ENCODE peak calls at places on chromosome 18, in six cellular contexts. D, J, V, B, A and L are unnamed samples.

GRCh38 chr18:3035635-3036034 is 22.7 kb upstream of the LPIN2 start:
- DNase-seq in J (no peak), V (no peak), B (no peak), A (no peak), D (no peak), L (no peak)

GRCh38 chr18:48181132-48181823 is 227.9 kb downstream of the ZBTB7C start:
- DNase-seq in A (no peak), D (no peak), B (no peak), V (no peak), J (no peak), L (no peak)

GRCh38 chr18:2883137-2883671 is 36.4 kb downstream of the EMILIN2 start:
- DNase-seq in A (no peak), D (no peak), V (no peak), J (peak), B (no peak), L (no peak)

GRCh38 chr18:40935423-40935822 is 1019.6 kb upstream of the PIK3C3 start:
- DNase-seq in V (peak), J (peak), D (peak), B (peak), A (no peak), L (no peak)

GRCh38 chr18:63741769-63742168 is 33.4 kb upstream of the SERPINB7 start:
- DNase-seq in A (no peak), D (no peak), V (no peak), B (no peak), J (no peak), L (no peak)

GRCh38 chr18:55318864-55319516 is 269.0 kb downstream of the TCF4 start:
- DNase-seq in J (no peak), V (no peak), B (no peak), A (no peak), D (no peak), L (no peak)

GRCh38 chr18:6057604-6058003 is 162.3 kb upstream of the TMEM200C start:
- DNase-seq in V (no peak), A (no peak), D (no peak), J (no peak), B (no peak), L (no peak)

GRCh38 chr18:6874316-6874715 is 144.8 kb downstream of the ARHGAP28 start:
- DNase-seq in J (no peak), A (no peak), B (no peak), D (no peak), V (no peak), L (no peak)

GRCh38 chr18:51346404-51346803 is 148.9 kb upstream of the MEX3C start:
- DNase-seq in B (no peak), V (no peak), A (no peak), J (no peak), D (no peak), L (no peak)

GRCh38 chr18:25974630-25975077 is 115.8 kb downstream of the SS18 start:
- DNase-seq in A (no peak), V (no peak), J (no peak), B (no peak), D (no peak), L (no peak)

GRCh38 chr18:63763831-63764600 is 11.2 kb upstream of the SERPINB7 start:
- DNase-seq in V (no peak), A (no peak), D (no peak), J (no peak), B (no peak), L (no peak)

GRCh38 chr18:14916181-14916580 is 168.2 kb downstream of the ANKRD30B start:
- DNase-seq in A (no peak), B (no peak), V (no peak), J (no peak), D (no peak), L (no peak)

GRCh38 chr18:30103881-30104280 is 938.7 kb downstream of the DSC3 start:
- DNase-seq in B (no peak), V (no peak), A (no peak), J (no peak), D (no peak), L (no peak)

GRCh38 chr18:61502472-61502871 is 169.2 kb downstream of the CDH20 start:
- DNase-seq in B (peak), A (no peak), D (peak), J (peak), V (peak), L (no peak)

GRCh38 chr18:57959278-57959677 is 84.7 kb upstream of the NEDD4L start:
- DNase-seq in D (no peak), J (no peak), A (no peak), B (peak), V (no peak), L (no peak)

GRCh38 chr18:7000484-7001096 is 117.0 kb downstream of the LAMA1 start:
- DNase-seq in D (no peak), A (no peak), V (no peak), B (peak), J (no peak), L (no peak)

GRCh38 chr18:48222118-48222517 is 187.1 kb downstream of the ZBTB7C start:
- DNase-seq in B (peak), A (no peak), V (peak), J (no peak), D (no peak), L (no peak)

GRCh38 chr18:58788971-58789797 is 75.5 kb upstream of the ZNF532 start:
- DNase-seq in A (no peak), D (no peak), B (peak), V (no peak), J (no peak), L (no peak)

GRCh38 chr18:23953984-23954383 is 60.6 kb upstream of the TTC39C start:
- DNase-seq in D (no peak), V (no peak), J (no peak), A (no peak), B (no peak), L (no peak)

GRCh38 chr18:62331581-62332436 is 6.7 kb downstream of the TNFRSF11A start:
- DNase-seq in D (no peak), J (no peak), V (no peak), A (no peak), B (no peak), L (no peak)

GRCh38 chr18:73827801-73828200 is 319.8 kb downstream of the FBXO15 start:
- DNase-seq in B (no peak), D (no peak), J (no peak), V (no peak), A (no peak), L (no peak)

GRCh38 chr18:22348521-22349316 is 69.0 kb downstream of the CTAGE1 start:
- DNase-seq in J (no peak), V (no peak), D (no peak), A (peak), B (no peak), L (no peak)

GRCh38 chr18:10798727-10799435 is 273.1 kb downstream of the NAPG start:
- DNase-seq in J (no peak), B (peak), A (no peak), V (no peak), D (peak), L (no peak)

GRCh38 chr18:12393998-12394397 is 13.7 kb upstream of the PRELID3A start:
- DNase-seq in V (no peak), D (no peak), A (no peak), J (no peak), B (peak), L (no peak)

GRCh38 chr18:12394428-12394827 is 13.3 kb upstream of the PRELID3A start:
- DNase-seq in J (no peak), B (no peak), A (no peak), V (no peak), D (no peak), L (no peak)

GRCh38 chr18:12388440-12388839 is 11.4 kb upstream of the AFG3L2 start:
- DNase-seq in D (no peak), V (no peak), A (no peak), B (no peak), J (no peak), L (no peak)

GRCh38 chr18:12393510-12393909 is 14.2 kb upstream of the PRELID3A start:
- DNase-seq in J (no peak), V (no peak), B (no peak), A (no peak), D (no peak), L (no peak)

DNA sequence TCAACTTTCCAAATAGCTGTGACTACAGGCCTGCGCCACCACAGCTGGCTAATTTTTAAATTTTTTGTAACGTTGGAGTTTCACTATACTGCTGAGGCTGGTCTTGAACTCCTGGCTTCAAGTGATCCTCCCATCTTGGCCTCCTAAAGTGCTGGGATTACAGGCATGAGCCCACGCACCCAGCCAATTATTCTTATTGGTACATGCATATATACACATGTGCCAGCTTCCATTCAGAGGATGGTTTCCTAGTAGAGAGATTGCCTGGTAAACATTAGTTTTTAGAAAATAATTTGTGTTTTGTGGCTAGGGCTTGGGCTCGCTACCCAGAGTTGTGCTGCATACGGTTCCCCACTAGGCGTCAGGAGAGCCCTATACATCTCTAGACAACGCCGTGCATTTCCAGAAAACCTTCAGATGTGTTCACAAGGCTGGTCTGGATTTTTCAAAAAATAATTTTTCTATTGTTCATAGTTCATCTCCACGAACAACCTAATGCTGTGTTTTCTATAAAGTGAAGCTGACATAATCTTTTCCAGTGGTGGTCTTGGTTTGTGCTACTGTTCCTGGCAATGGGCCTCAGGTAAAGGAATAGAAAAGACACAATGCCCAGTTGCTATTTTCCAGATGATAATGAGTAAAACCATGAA is 14.6 kb upstream of the AFG3L2 start:
- DNase-seq in A (no peak), B (peak), D (peak), V (no peak), J (peak), L (no peak)
- TF ChIP-seq POLR2AphosphoS5 in A (no peak), B (no peak), D (no peak), V (no peak), J (no peak), L (no peak)

DNA sequence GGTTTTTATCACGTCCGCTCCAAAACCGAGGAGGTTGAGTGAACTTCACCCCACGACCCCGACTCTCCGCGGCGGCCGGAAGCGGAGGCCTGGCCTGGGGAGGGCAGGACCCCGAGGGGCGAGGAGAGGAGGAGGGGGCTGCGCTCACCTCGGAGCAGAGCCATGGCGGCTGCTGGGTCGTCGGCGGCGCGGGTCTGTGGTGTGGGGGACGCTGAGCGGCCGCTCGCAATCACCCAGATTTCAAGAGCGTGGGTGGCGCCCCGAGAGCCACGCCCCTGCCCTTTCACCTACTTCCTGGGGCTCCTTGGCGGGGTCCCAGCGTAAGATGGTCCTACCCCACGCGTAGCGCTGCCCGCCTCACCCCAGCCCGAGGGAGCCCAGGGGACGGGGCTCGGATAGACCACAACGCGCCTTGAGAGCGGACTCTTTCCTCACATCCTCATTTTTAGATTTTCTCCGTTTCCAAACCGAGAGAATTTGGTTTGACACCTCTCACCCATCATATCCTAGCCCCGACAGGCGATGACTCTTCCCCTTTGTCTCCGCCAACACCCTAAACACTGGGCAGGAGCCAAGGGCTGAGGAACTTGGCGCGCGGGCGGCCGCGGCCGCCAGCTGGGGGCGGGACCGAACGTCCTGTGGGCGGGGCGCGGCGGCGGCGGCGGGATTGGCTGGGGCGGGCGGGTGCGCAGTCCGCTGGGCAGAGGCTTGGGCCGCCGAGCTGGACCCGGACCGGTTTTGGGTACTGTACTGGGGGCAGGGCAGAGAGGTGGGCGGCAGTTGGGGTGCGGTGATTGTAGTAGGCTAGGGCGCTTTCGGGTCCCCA is at the start of gene ACAA2:
- DNase-seq in D (peak), J (peak), A (no peak), B (peak), V (peak), L (peak)
- TF ChIP-seq POLR2A in D (peak), J (peak), A (peak), B (peak), V (peak), L (peak)

GRCh38 chr18:70462078-70462439 is 173.2 kb downstream of the SOCS6 start:
- DNase-seq in V (no peak), B (no peak), D (peak), A (no peak), J (no peak), L (no peak)

GRCh38 chr18:70468861-70469570 is 180.2 kb downstream of the SOCS6 start:
- DNase-seq in V (no peak), B (no peak), D (no peak), A (no peak), J (no peak), L (no peak)

GRCh38 chr18:70463085-70463484 is 174.2 kb downstream of the SOCS6 start:
- DNase-seq in J (no peak), D (no peak), A (no peak), B (no peak), V (no peak), L (no peak)

GRCh38 chr18:70461323-70462077 is 172.7 kb downstream of the SOCS6 start:
- DNase-seq in A (no peak), B (no peak), V (no peak), D (no peak), J (no peak), L (no peak)

DNA sequence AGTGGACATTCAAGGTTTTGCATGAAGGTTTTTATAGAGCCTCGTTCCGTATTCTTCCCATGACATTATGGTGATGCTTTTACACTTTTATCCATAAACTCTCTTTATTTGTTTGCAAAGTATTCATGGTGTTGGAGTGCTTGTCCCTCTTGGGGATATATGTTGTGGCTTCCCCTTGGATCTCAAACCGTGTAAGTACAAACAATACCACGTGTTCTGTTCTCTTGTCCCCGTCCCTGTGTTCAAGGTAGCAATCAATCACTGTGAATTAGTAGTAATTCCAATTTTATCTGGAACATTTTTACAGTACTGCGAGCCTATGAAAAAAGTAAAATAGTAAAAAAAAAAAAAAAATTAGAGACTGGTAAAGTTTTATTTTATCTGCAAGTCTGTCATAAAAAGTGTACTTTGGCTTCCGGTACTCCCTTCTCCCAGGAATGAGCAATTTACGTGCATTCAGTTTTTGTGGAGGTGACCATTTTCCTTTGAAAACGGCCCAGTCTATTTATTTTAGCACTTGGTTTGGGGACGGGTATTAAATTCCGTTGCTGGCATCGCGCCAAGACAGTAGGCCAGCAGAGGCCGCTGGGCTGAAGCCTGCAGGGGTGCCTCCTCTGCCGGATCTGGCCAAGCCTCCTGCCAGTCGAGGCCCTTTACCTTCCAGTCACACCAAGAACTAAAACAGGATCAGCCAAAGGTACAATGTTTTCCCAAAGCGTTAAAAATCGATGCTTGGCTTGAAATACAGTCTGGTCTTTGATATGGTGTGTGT is 175.7 kb downstream of the SOCS6 start:
- DNase-seq in V (no peak), A (peak), B (peak), D (peak), J (peak), L (no peak)
- TF ChIP-seq TAF1 in V (no peak), A (no peak), B (no peak), D (no peak), J (no peak), L (no peak)

DNA sequence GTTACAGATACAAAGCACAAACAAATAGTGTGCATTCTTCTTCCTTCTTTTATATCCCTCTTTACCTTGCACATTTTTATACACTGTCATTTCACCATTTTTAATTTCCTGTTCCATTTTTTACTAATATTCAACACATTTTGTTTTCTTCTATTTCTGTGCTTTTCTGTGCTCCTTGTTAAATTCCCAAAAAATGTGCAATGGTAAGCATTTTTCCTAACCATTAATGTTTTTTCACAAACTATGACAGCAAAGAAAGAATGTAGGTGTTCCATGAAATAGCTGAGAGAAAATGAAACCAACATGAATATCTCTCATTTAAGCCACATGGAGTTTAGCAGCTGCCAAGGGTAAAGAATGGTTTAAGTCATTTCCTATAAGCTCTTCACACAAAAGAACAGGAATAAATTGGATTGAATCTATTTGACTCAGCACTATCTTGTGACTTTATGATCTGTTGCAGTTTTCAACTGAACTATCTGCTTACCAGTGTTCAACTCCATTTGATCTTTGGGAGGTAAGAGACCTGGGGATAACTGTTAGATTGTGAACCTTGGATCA is 145.7 kb upstream of the CDH19 start:
- DNase-seq in A (no peak), V (no peak), J (no peak), B (no peak), D (no peak), L (no peak)
- TF ChIP-seq POLR2AphosphoS5 in A (no peak), V (no peak), J (no peak), B (no peak), D (no peak), L (no peak)

GRCh38 chr18:47150029-47150823 is at the start of gene HDHD2:
- DNase-seq in D (peak), V (no peak), J (peak), A (peak), B (peak), L (peak)
- TF ChIP-seq POLR2A in D (peak), V (peak), J (peak), A (peak), B (peak), L (peak)

DNA sequence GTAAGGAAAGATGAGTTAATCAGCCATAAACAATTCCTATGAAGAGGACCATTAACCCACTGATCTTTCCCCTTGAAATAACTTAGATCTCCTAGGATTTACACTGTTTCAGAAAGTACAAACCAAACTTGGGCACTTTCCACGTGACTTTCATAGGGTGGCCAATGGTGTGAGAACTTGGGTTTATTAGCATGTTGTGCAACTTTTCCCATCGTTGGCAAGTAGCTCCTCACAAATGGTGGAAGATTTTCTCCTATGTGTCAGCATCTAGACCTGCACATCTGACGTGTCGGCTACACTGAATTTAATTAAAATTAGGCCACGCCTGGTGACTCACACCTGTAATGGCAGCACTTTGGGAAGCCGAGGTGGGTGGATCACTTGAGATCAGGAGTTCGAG is 116.3 kb downstream of the GALNT1 start:
- DNase-seq in V (no peak), J (no peak), A (no peak), B (no peak), D (no peak), L (no peak)
- TF ChIP-seq TAF1 in V (no peak), J (no peak), A (no peak), B (no peak), D (no peak), L (no peak)

GRCh38 chr18:68504441-68505221 is 210.3 kb downstream of the TMX3 start:
- DNase-seq in B (no peak), A (no peak), V (no peak), J (no peak), D (no peak), L (no peak)
- TF ChIP-seq POLR2AphosphoS5 in B (no peak), A (no peak), V (no peak), J (no peak), D (no peak), L (no peak)

GRCh38 chr18:35458677-35459441 is 38.9 kb downstream of the INO80C start:
- DNase-seq in A (peak), D (peak), B (peak), J (no peak), V (peak), L (no peak)
- TF ChIP-seq POLR2A in A (no peak), D (no peak), B (no peak), J (no peak), V (no peak), L (no peak)